ENCODE peak calls at places on chromosomes 3 and 15, in ten cellular contexts. Q is HCT116, P is cardiac fibroblast, I is GM23338, H is OCI-LY7, X is astrocyte, Z is brain microvascular endothelial cell, D is body of pancreas, T is esophagus muscularis mucosa, B is cardiac muscle cell. V is an unnamed sample.

GRCh38 chr3:115709931-115710330 is 86.6 kb downstream of the GAP43 start:
- DNase-seq in Q (no peak), P (peak), I (no peak), H (no peak), X (no peak), Z (no peak), D (no peak), T (no peak), B (no peak), V (no peak)

GRCh38 chr15:100094127-100094510 is 247.7 kb downstream of the ADAMTS17 start:
- DNase-seq in Q (no peak), P (no peak), I (no peak), H (no peak), X (peak), Z (no peak), D (no peak), T (no peak), B (no peak), V (no peak)

GRCh38 chr15:77580991-77581682 is 51.6 kb downstream of the LINGO1 start:
- DNase-seq in Q (no peak), P (no peak), I (no peak), H (no peak), X (no peak), Z (no peak), D (no peak), T (no peak), B (no peak), V (peak)

GRCh38 chr15:29039466-29040366 is 153.9 kb downstream of the APBA2 start:
- DNase-seq in Q (no peak), P (no peak), I (peak), H (no peak), X (peak), Z (no peak), D (no peak), T (no peak), B (no peak), V (no peak)

GRCh38 chr15:69983696-69984265 is 113.9 kb downstream of the TLE3 start:
- DNase-seq in Q (no peak), P (no peak), I (no peak), H (no peak), X (peak), Z (peak), D (no peak), T (no peak), B (no peak), V (no peak)

GRCh38 chr3:47782538-47783308 is 1.0 kb upstream of the SMARCC1 start:
- DNase-seq in Q (no peak), P (no peak), I (no peak), H (peak), X (no peak), Z (no peak), D (no peak), T (no peak), B (no peak), V (no peak)

GRCh38 chr15:88655780-88656488 is 17.1 kb downstream of the ISG20 start:
- DNase-seq in Q (no peak), P (no peak), I (no peak), H (no peak), X (no peak), Z (no peak), D (no peak), T (peak), B (no peak), V (no peak)

GRCh38 chr3:192986399-192986798 is 68.7 kb upstream of the MB21D2 start:
- DNase-seq in Q (no peak), P (no peak), I (no peak), H (no peak), X (no peak), Z (no peak), D (no peak), T (no peak), B (no peak), V (no peak)

GRCh38 chr15:63238796-63239195 is 38.6 kb upstream of the APH1B start:
- DNase-seq in Q (no peak), P (peak), I (no peak), H (no peak), X (peak), Z (peak), D (no peak), T (no peak), B (no peak), V (no peak)

GRCh38 chr3:179179979-179180758 is 32.0 kb downstream of the PIK3CA start:
- DNase-seq in Q (no peak), P (peak), I (no peak), H (no peak), X (peak), Z (no peak), D (no peak), T (no peak), B (no peak), V (no peak)
- H3K4me3 ChIP-seq in Q (no peak), P (no peak), I (no peak), H (no peak), X (no peak), Z (no peak), D (no peak), T (no peak), B (no peak), V (no peak)

GRCh38 chr15:85318048-85318731 is 62.2 kb upstream of the AKAP13 start:
- DNase-seq in Q (peak), P (peak), I (no peak), H (peak), X (peak), Z (peak), D (no peak), T (no peak), B (no peak), V (no peak)
- TF ChIP-seq CTCF in Q (peak), P (no peak), I (no peak), H (peak), X (peak), Z (peak), D (no peak), T (no peak), B (no peak), V (no peak)

DNA sequence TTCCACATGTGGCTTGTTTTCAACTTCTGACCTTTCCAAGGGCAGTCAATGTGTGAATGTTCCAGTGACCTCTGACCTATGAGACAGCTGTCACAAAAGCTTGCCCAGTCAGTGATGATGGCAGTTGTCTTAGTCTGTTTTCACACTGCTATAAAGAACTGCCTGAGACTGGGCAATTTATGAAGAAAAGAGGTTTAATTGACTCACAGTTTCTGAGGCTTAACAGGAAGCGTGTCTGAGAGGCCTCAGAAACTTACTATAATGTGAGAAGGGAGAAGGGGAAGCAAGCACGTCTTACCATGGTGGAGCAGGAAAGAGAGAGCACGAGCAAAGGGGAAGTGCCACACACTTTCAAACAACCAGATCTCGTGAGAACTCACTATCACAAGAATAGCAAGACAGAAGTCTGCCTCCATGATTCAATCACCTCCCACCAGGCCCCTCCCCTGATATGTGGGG is 95.6 kb downstream of the ECT2 start:
- DNase-seq in Q (no peak), P (no peak), I (no peak), H (peak), X (no peak), Z (no peak), D (no peak), T (no peak), B (no peak), V (no peak)
- H3K4me3 ChIP-seq in Q (no peak), P (no peak), I (no peak), H (no peak), X (no peak), Z (no peak), D (no peak), T (no peak), B (no peak), V (no peak)

GRCh38 chr3:160575589-160575988 is 10.2 kb upstream of the KPNA4 start:
- DNase-seq in Q (no peak), P (no peak), I (no peak), H (no peak), X (no peak), Z (no peak), D (no peak), T (no peak), B (no peak), V (no peak)

GRCh38 chr3:160576621-160577020 is 11.2 kb upstream of the KPNA4 start:
- DNase-seq in Q (no peak), P (no peak), I (no peak), H (no peak), X (no peak), Z (no peak), D (no peak), T (no peak), B (no peak), V (no peak)

GRCh38 chr3:160574636-160575035 is 9.3 kb upstream of the KPNA4 start:
- DNase-seq in Q (no peak), P (no peak), I (no peak), H (no peak), X (no peak), Z (no peak), D (no peak), T (no peak), B (no peak), V (no peak)

GRCh38 chr3:160577093-160577492 is 11.7 kb upstream of the KPNA4 start:
- DNase-seq in Q (no peak), P (no peak), I (no peak), H (no peak), X (no peak), Z (no peak), D (no peak), T (no peak), B (no peak), V (no peak)

GRCh38 chr3:160577551-160578195 is 12.3 kb upstream of the KPNA4 start:
- DNase-seq in Q (peak), P (peak), I (peak), H (no peak), X (peak), Z (peak), D (peak), T (no peak), B (peak), V (peak)
- TF ChIP-seq CTCF in Q (peak), P (no peak), I (peak), H (peak), X (peak), Z (peak), D (peak), T (no peak), B (peak), V (no peak)

V was measured in thyroid gland.